ENCODE peak calls at places on chromosomes 2 and 18, in four cellular contexts. U is renal cortical epithelial cell, K is NCI-H1092 treated with DMSO at 0.1 percent for 48 hours, Z is amygdala. F is an unnamed sample.

GRCh38 chr2:58967736-58968135 is 726.6 kb upstream of the FANCL start:
- DNase-seq in U (no peak), K (no peak), Z (no peak), F (no peak)

GRCh38 chr2:134218928-134219707 is 34.8 kb upstream of the MGAT5 start:
- DNase-seq in U (peak), K (no peak), Z (no peak), F (no peak)

GRCh38 chr2:69149631-69150215 is 136.7 kb downstream of the ANTXR1 start:
- DNase-seq in U (peak), K (no peak), Z (no peak), F (no peak)

GRCh38 chr2:64291181-64291580 is 147.0 kb upstream of the PELI1 start:
- DNase-seq in U (peak), K (no peak), Z (no peak), F (no peak)

GRCh38 chr18:29434650-29435049 is 1257.7 kb upstream of the CDH2 start:
- DNase-seq in U (no peak), K (no peak), Z (no peak), F (no peak)

GRCh38 chr2:241636983-241637232 is at the start of gene THAP4:
- DNase-seq in U (no peak), K (no peak), Z (no peak), F (peak)

GRCh38 chr2:155250800-155251199 is 552.3 kb downstream of the KCNJ3 start:
- DNase-seq in U (peak), K (peak), Z (no peak), F (no peak)

GRCh38 chr2:164495491-164496223 is 125.6 kb downstream of the GRB14 start:
- DNase-seq in U (peak), K (peak), Z (peak), F (no peak)

GRCh38 chr2:207710814-207711740 is at the start of gene CCNYL1:
- DNase-seq in U (peak), K (peak), Z (peak), F (peak)

GRCh38 chr2:70516596-70516995 is 37.0 kb downstream of the TGFA start:
- DNase-seq in U (no peak), K (no peak), Z (no peak), F (no peak)